ENCODE peak calls at places on chromosomes 4 and X, in eight cellular contexts. Q is hepatocyte, O is fibroblast of pulmonary artery, S is bronchial epithelial cell, W is AG04449, X is tibial nerve, Y is IMR-90, M is transverse colon. L is an unnamed sample.

GRCh38 chrX:154348114-154348531 is 26.3 kb downstream of the FLNA start:
- DNase-seq in Y (no peak), O (no peak), Q (no peak), W (no peak), X (no peak), S (peak), M (no peak), L (no peak)

GRCh38 chr4:61408163-61408562 is 208.0 kb downstream of the ADGRL3 start:
- DNase-seq in Q (no peak), M (no peak), X (no peak), W (no peak), S (no peak), Y (no peak), O (no peak), L (no peak)

GRCh38 chr4:5956285-5957021 is 61.8 kb downstream of the C4orf50 start:
- DNase-seq in O (no peak), Q (peak), W (no peak), X (no peak), M (no peak), S (no peak), Y (no peak), L (no peak)

GRCh38 chrX:53686151-53686885 is at the start of gene HUWE1:
- DNase-seq in Y (peak), O (peak), S (peak), Q (peak), W (no peak), M (peak), X (peak), L (peak)

GRCh38 chr4:169485791-169486742 is 126.3 kb downstream of the NEK1 start:
- DNase-seq in O (peak), W (no peak), Y (peak), S (peak), Q (peak), M (peak), X (no peak), L (no peak)

GRCh38 chrX:8726031-8726652 is 5.8 kb downstream of the ANOS1 start:
- DNase-seq in W (no peak), S (peak), M (no peak), X (no peak), Y (no peak), Q (no peak), O (no peak), L (no peak)

GRCh38 chr4:55125087-55125721 is at the start of gene KDR:
- DNase-seq in W (no peak), Q (peak), S (no peak), O (peak), Y (no peak), M (no peak), X (no peak), L (no peak)

GRCh38 chr4:112854420-112854819 is 195.0 kb upstream of the ANK2 start:
- DNase-seq in W (no peak), Y (no peak), S (no peak), O (no peak), M (no peak), X (no peak), Q (no peak), L (no peak)

GRCh38 chr4:72767903-72768817 is 199.1 kb upstream of the ADAMTS3 start:
- DNase-seq in X (no peak), S (peak), Q (no peak), W (no peak), Y (peak), M (no peak), O (peak), L (no peak)

GRCh38 chr4:157075811-157076577 is at the start of gene GLRB:
- DNase-seq in O (peak), M (no peak), S (no peak), Q (peak), W (no peak), X (no peak), Y (peak), L (no peak)

GRCh38 chrX:86002076-86002896 is 45.1 kb downstream of the CHM start:
- DNase-seq in X (no peak), W (no peak), Q (peak), S (peak), O (peak), M (peak), Y (peak), L (no peak)

GRCh38 chr4:143585548-143585947 is 72.0 kb downstream of the SMARCA5 start:
- DNase-seq in M (no peak), S (peak), W (no peak), Y (no peak), X (no peak), Q (no peak), O (no peak), L (no peak)

GRCh38 chrX:71144651-71145050 is at the start of gene NLGN3:
- DNase-seq in Q (no peak), X (no peak), M (no peak), O (no peak), W (no peak), Y (no peak), S (no peak), L (no peak)

GRCh38 chrX:136212557-136213111 is 38.6 kb downstream of the MAP7D3 start:
- DNase-seq in W (no peak), M (no peak), Q (no peak), O (no peak), X (no peak), S (no peak), Y (no peak), L (no peak)

GRCh38 chr4:153535735-153536494 is 69.8 kb downstream of the TMEM131L start:
- DNase-seq in Q (no peak), S (no peak), Y (peak), O (peak), W (no peak), M (no peak), X (no peak), L (no peak)

GRCh38 chrX:22690116-22690515 is 309.6 kb upstream of the DDX53 start:
- DNase-seq in M (no peak), X (no peak), Q (peak), Y (peak), S (no peak), W (no peak), O (peak), L (no peak)

GRCh38 chr4:110088670-110089069 is 109.7 kb downstream of the ELOVL6 start:
- DNase-seq in Q (no peak), S (no peak), Y (peak), M (no peak), X (no peak), W (no peak), O (peak), L (no peak)

GRCh38 chr4:163249042-163249441 is 82.4 kb upstream of the NAF1 start:
- DNase-seq in Q (no peak), Y (no peak), S (no peak), M (no peak), X (no peak), W (no peak), O (no peak), L (no peak)

GRCh38 chr4:177667687-177668086 is 225.4 kb upstream of the AGA start:
- DNase-seq in W (no peak), Q (no peak), O (no peak), X (no peak), Y (no peak), S (no peak), M (no peak), L (no peak)

GRCh38 chrX:51568586-51568985 is 50.1 kb downstream of the CENPVL3 start:
- DNase-seq in Q (no peak), M (no peak), S (peak), O (peak), X (no peak), Y (peak), W (peak), L (no peak)

GRCh38 chr4:133146574-133147198 is 2.4 kb upstream of the PCDH10 start:
- DNase-seq in S (peak), O (peak), X (no peak), Y (peak), M (no peak), Q (peak), W (no peak), L (no peak)

GRCh38 chr4:186845137-186845842 is 121.6 kb upstream of the FAT1 start:
- DNase-seq in Q (peak), Y (peak), M (peak), W (peak), O (peak), X (no peak), S (peak), L (no peak)

GRCh38 chr4:10180927-10181744 is 64.5 kb upstream of the WDR1 start:
- DNase-seq in W (no peak), O (peak), X (no peak), Q (no peak), S (peak), M (no peak), Y (peak), L (no peak)

GRCh38 chr4:112526061-112526460 is 10.1 kb upstream of the NEUROG2 start:
- DNase-seq in S (no peak), O (no peak), X (no peak), Y (peak), Q (no peak), M (no peak), W (peak), L (no peak)

DNA sequence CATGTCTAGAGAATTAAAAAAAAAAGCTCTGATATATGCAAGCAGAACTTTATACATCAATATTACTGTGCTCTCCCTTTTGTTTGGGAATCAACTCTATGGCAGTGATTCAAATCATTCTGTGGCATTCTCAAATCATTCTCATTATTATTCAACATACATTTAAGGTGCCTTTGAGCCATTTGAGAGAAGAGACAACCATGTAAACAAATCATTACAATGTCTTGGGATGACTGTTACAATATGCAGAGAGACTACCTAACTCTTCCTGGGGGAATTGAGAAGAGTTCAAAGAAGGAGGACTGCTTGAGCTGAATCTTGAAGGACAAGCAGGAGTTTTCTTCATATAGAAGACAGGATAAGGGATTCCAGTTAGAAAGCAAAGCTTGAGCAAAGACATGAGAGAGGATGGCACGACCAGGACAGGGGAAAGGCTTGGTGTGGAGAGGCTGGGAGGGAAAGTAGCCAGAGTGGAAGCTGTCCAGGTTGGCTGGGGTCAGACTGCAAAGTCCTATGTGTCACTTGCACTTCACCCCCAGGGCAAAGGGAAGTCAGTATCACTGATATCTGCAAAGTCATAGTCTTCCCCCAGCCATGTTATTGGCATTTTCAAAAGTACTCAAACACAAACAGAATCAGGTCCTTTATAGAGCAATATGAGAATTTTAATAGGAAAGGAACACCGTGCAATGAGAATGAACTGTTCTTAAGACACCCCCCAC is 9.0 kb downstream of the SEC24D start:
- DNase-seq in S (no peak), Y (no peak), Q (no peak), X (no peak), O (no peak), W (no peak), M (no peak), L (no peak)
- H3K4me3 ChIP-seq in S (no peak), Y (peak), Q (no peak), X (no peak), O (no peak), W (peak), M (no peak), L (peak)

DNA sequence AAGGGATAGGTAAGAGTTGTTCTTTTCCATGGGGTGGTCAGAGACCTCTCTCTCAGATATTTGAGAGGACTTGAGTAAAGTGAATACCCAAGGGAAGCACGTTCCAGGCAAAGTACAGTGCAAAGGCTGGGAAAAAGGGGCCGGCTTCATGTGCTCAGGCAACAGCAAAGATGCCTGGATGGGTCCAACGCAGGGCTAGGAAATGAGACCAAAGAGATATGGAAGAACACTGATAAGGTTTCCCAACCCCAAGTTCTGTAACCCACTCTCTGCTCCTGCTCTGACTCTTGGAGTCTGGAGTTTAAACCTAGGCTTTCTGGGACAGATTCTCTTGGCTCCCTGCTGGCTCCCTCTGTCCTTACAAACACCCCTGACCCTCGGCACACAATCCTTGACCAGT is 36.2 kb upstream of the PROM1 start:
- DNase-seq in O (no peak), M (no peak), X (no peak), Q (no peak), Y (no peak), S (no peak), W (no peak), L (no peak)
- TF ChIP-seq CTCF in O (no peak), M (no peak), X (no peak), Q (no peak), Y (no peak), S (no peak), W (no peak), L (no peak)

GRCh38 chrX:98380106-98380505 is 1496.4 kb downstream of the RPA4 start:
- DNase-seq in S (no peak), W (no peak), X (no peak), M (no peak), Y (no peak), O (no peak), Q (no peak), L (no peak)
- H3K4me3 ChIP-seq in S (no peak), W (no peak), X (no peak), M (no peak), Y (no peak), O (no peak), Q (no peak), L (no peak)

GRCh38 chr4:82868572-82868971 is 22.4 kb downstream of the SEC31A start:
- DNase-seq in S (no peak), W (no peak), M (no peak), O (no peak), Q (no peak), X (no peak), Y (no peak), L (no peak)

GRCh38 chr4:82864336-82865001 is 26.5 kb downstream of the SEC31A start:
- DNase-seq in S (no peak), X (no peak), M (no peak), O (no peak), Y (no peak), Q (no peak), W (no peak), L (no peak)

GRCh38 chr4:82866706-82867385 is 24.1 kb downstream of the SEC31A start:
- DNase-seq in O (peak), X (no peak), S (no peak), Y (peak), M (no peak), Q (no peak), W (no peak), L (no peak)

GRCh38 chr4:82861529-82861928 is 29.4 kb downstream of the SEC31A start:
- DNase-seq in X (no peak), Y (no peak), M (no peak), O (no peak), S (no peak), W (no peak), Q (no peak), L (no peak)

DNA sequence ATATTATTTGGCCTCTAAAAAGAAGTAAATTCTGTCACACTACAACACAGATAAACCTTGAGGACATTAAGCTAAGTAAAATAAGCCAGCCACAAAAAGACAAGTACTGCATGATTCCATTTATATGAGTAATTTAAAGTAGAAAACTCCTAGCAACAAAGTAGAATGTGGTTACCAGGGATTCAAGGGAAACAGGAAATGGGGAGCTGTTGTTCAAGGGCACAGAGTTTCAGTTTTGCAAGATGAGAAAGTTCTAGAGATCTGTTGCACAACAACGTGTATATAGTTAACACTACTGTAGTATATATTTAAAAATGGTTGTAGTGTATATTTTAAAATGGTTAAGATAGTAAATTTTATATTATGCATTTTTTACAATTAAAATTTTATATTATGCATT is 25.4 kb downstream of the SEC31A start:
- DNase-seq in M (no peak), Q (peak), S (peak), W (peak), Y (peak), X (no peak), O (peak), L (no peak)
- TF ChIP-seq CTCF in M (no peak), Q (no peak), S (no peak), W (no peak), Y (no peak), X (no peak), O (no peak), L (no peak)

DNA sequence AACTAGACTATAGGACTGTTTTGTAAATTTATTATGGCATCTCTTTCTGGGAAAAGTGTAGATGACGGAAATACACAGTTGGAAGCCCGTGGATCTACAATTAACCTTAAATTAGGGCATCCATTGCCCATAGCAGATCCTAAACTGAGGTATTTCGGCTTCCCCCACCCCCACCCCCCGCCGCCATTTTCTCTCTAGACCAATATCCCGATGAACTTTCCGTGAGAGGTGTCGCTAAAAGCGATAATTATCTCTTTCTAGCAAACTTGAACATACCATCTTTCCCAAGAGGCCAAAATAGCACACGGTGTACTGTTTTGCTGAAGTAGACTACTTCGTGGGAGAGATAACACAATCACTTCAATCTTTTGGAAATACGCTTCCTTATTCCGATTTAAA is 584 bp downstream of the KLHL15 start:
- DNase-seq in Y (no peak), W (no peak), X (no peak), M (no peak), S (peak), O (peak), Q (peak), L (no peak)
- H3K4me3 ChIP-seq in Y (peak), W (peak), X (peak), M (peak), S (peak), O (peak), Q (peak), L (peak)

GRCh38 chr4:118396881-118397666 is 44.3 kb upstream of the PRSS12 start:
- DNase-seq in M (no peak), W (no peak), S (peak), Y (peak), Q (no peak), X (no peak), O (no peak), L (no peak)

GRCh38 chr4:118398226-118399090 is 45.7 kb upstream of the PRSS12 start:
- DNase-seq in W (no peak), M (no peak), Q (no peak), S (peak), X (no peak), O (no peak), Y (no peak), L (no peak)

GRCh38 chr4:118395057-118395679 is 42.4 kb upstream of the PRSS12 start:
- DNase-seq in X (no peak), W (no peak), M (no peak), Y (no peak), O (no peak), S (no peak), Q (no peak), L (no peak)

GRCh38 chr4:118400362-118400761 is 47.6 kb upstream of the PRSS12 start:
- DNase-seq in X (no peak), M (no peak), W (no peak), Q (no peak), S (peak), O (no peak), Y (peak), L (no peak)
- TF ChIP-seq CTCF in X (no peak), M (no peak), W (no peak), Q (no peak), S (no peak), O (no peak), Y (no peak), L (no peak)

DNA sequence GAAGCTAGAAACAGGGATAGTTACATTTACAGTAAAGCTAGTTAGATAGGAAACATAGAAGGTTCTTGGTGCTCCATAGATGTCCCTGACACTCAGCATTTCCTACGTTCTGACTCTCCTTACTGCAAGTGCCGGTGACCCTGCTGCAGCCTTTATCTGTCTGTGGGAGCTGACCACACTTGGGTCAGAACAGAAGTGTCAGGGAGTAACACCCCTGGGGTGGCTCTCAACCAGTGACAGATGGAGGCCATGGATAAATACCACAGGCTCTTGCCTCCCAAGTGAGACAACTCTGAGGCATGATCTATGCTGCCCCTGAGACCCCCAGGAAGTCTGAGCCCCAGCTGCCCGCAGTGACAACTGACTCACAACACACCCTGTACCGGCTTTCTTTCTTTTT is 69.8 kb downstream of the ANXA3 start:
- DNase-seq in W (no peak), Y (no peak), S (no peak), X (no peak), Q (no peak), O (no peak), M (no peak), L (no peak)
- H3K4me3 ChIP-seq in W (no peak), Y (no peak), S (no peak), X (no peak), Q (no peak), O (no peak), M (no peak), L (no peak)

GRCh38 chrX:107775734-107776511 is at the start of gene TSC22D3:
- DNase-seq in W (no peak), O (peak), Q (peak), X (peak), Y (peak), M (peak), S (peak), L (peak)
- TF ChIP-seq CTCF in W (peak), O (peak), Q (peak), X (peak), Y (peak), M (no peak), S (peak), L (no peak)

L was measured in thoracic aorta.